ENCODE peak calls at places on chromosomes 1 and 21, in ten cellular contexts. One of them, this sample, is unnamed.

GRCh38 chr1:47174621-47175020 is 15.2 kb downstream of the PDZK1IP1 start:
- DNase-seq in left ventricle myocardium inferior: no peak
- DNase-seq in fibroblast of lung: no peak
- DNase-seq in HFF-Myc: no peak
- DNase-seq in IMR-90: no peak
- DNase-seq in MM.1S: no peak
- DNase-seq in tibial nerve: no peak
- DNase-seq in heart left ventricle: no peak
- DNase-seq in lung: no peak
- DNase-seq in lower lobe of right lung: no peak
- DNase-seq in this sample: no peak

GRCh38 chr21:29332461-29333354 is 34.0 kb downstream of the BACH1 start:
- DNase-seq in MM.1S: no peak
- DNase-seq in lower lobe of right lung: no peak
- DNase-seq in lung: no peak
- DNase-seq in left ventricle myocardium inferior: no peak
- DNase-seq in heart left ventricle: no peak
- DNase-seq in tibial nerve: no peak
- DNase-seq in IMR-90: peak
- DNase-seq in fibroblast of lung: peak
- DNase-seq in HFF-Myc: no peak
- DNase-seq in this sample: no peak

GRCh38 chr1:118788372-118788955 is 199.7 kb downstream of the TBX15 start:
- DNase-seq in HFF-Myc: peak
- DNase-seq in IMR-90: no peak
- DNase-seq in lung: no peak
- DNase-seq in fibroblast of lung: peak
- DNase-seq in left ventricle myocardium inferior: no peak
- DNase-seq in tibial nerve: no peak
- DNase-seq in MM.1S: no peak
- DNase-seq in lower lobe of right lung: no peak
- DNase-seq in heart left ventricle: peak
- DNase-seq in this sample: peak

GRCh38 chr1:58812926-58813325 is 29.1 kb upstream of the JUN start:
- DNase-seq in heart left ventricle: no peak
- DNase-seq in left ventricle myocardium inferior: no peak
- DNase-seq in lung: no peak
- DNase-seq in MM.1S: no peak
- DNase-seq in HFF-Myc: no peak
- DNase-seq in tibial nerve: no peak
- DNase-seq in lower lobe of right lung: no peak
- DNase-seq in IMR-90: no peak
- DNase-seq in fibroblast of lung: no peak
- DNase-seq in this sample: no peak

GRCh38 chr1:14320986-14321385 is 277.5 kb upstream of the KAZN start:
- DNase-seq in tibial nerve: no peak
- DNase-seq in HFF-Myc: no peak
- DNase-seq in fibroblast of lung: no peak
- DNase-seq in heart left ventricle: no peak
- DNase-seq in left ventricle myocardium inferior: no peak
- DNase-seq in IMR-90: no peak
- DNase-seq in lower lobe of right lung: no peak
- DNase-seq in MM.1S: no peak
- DNase-seq in lung: no peak
- DNase-seq in this sample: no peak

GRCh38 chr1:108695515-108695914 is 3.4 kb downstream of the PRPF38B start:
- DNase-seq in IMR-90: no peak
- DNase-seq in fibroblast of lung: no peak
- DNase-seq in MM.1S: no peak
- DNase-seq in heart left ventricle: no peak
- DNase-seq in lower lobe of right lung: no peak
- DNase-seq in lung: no peak
- DNase-seq in left ventricle myocardium inferior: no peak
- DNase-seq in HFF-Myc: no peak
- DNase-seq in tibial nerve: no peak
- DNase-seq in this sample: no peak

GRCh38 chr1:71343686-71344416 is 263.0 kb upstream of the ZRANB2 start:
- DNase-seq in heart left ventricle: no peak
- DNase-seq in lower lobe of right lung: no peak
- DNase-seq in HFF-Myc: no peak
- DNase-seq in fibroblast of lung: no peak
- DNase-seq in MM.1S: no peak
- DNase-seq in tibial nerve: no peak
- DNase-seq in lung: no peak
- DNase-seq in IMR-90: no peak
- DNase-seq in left ventricle myocardium inferior: no peak
- DNase-seq in this sample: no peak

GRCh38 chr21:44483288-44484237 is 28.3 kb downstream of the LRRC3 start:
- DNase-seq in heart left ventricle: no peak
- DNase-seq in HFF-Myc: no peak
- DNase-seq in left ventricle myocardium inferior: no peak
- DNase-seq in MM.1S: no peak
- DNase-seq in fibroblast of lung: no peak
- DNase-seq in tibial nerve: no peak
- DNase-seq in lower lobe of right lung: no peak
- DNase-seq in IMR-90: peak
- DNase-seq in lung: no peak
- DNase-seq in this sample: no peak

GRCh38 chr1:52506349-52506748 is 46.5 kb downstream of the TUT4 start:
- DNase-seq in left ventricle myocardium inferior: no peak
- DNase-seq in IMR-90: no peak
- DNase-seq in lung: no peak
- DNase-seq in MM.1S: no peak
- DNase-seq in HFF-Myc: no peak
- DNase-seq in heart left ventricle: no peak
- DNase-seq in fibroblast of lung: no peak
- DNase-seq in tibial nerve: no peak
- DNase-seq in lower lobe of right lung: no peak
- DNase-seq in this sample: no peak

GRCh38 chr1:52506920-52507546 is 45.9 kb downstream of the TUT4 start:
- DNase-seq in left ventricle myocardium inferior: no peak
- DNase-seq in lung: no peak
- DNase-seq in HFF-Myc: no peak
- DNase-seq in fibroblast of lung: no peak
- DNase-seq in lower lobe of right lung: no peak
- DNase-seq in MM.1S: no peak
- DNase-seq in IMR-90: no peak
- DNase-seq in heart left ventricle: no peak
- DNase-seq in tibial nerve: no peak
- DNase-seq in this sample: no peak

GRCh38 chr1:52504720-52505119 is 48.2 kb downstream of the TUT4 start:
- DNase-seq in left ventricle myocardium inferior: no peak
- DNase-seq in fibroblast of lung: no peak
- DNase-seq in MM.1S: no peak
- DNase-seq in tibial nerve: no peak
- DNase-seq in HFF-Myc: no peak
- DNase-seq in lower lobe of right lung: no peak
- DNase-seq in lung: no peak
- DNase-seq in IMR-90: no peak
- DNase-seq in heart left ventricle: no peak
- DNase-seq in this sample: no peak

GRCh38 chr1:52502789-52503188 is 50.1 kb downstream of the TUT4 start:
- DNase-seq in heart left ventricle: no peak
- DNase-seq in left ventricle myocardium inferior: no peak
- DNase-seq in MM.1S: no peak
- DNase-seq in HFF-Myc: no peak
- DNase-seq in tibial nerve: peak
- DNase-seq in fibroblast of lung: no peak
- DNase-seq in IMR-90: no peak
- DNase-seq in lower lobe of right lung: no peak
- DNase-seq in lung: no peak
- DNase-seq in this sample: no peak

DNA sequence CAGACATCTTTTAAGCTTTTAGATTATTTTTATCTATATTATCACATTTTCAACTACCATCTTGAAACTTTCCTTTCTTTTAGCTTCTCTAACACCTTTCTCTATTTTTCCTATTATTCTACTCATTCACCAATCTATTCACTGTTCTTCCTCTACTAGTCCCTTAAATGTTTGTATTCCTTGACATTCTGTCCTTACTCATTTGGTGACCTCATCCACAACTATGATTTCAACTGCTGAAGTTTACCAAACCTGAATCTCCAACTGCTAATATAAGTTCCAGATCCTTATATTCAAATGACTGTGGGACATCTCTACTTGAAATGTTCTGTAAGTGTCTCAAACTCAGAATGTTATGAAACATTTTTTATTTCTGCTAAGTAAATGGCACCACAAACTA is 49.2 kb downstream of the TUT4 start:
- DNase-seq in IMR-90: peak
- DNase-seq in left ventricle myocardium inferior: no peak
- DNase-seq in HFF-Myc: no peak
- DNase-seq in MM.1S: no peak
- DNase-seq in lung: no peak
- DNase-seq in lower lobe of right lung: no peak
- DNase-seq in heart left ventricle: no peak
- DNase-seq in fibroblast of lung: no peak
- DNase-seq in tibial nerve: no peak
- DNase-seq in this sample: no peak
- TF ChIP-seq CTCF in IMR-90: no peak
- TF ChIP-seq CTCF in left ventricle myocardium inferior: no peak
- TF ChIP-seq CTCF in HFF-Myc: no peak
- TF ChIP-seq CTCF in MM.1S: no peak
- TF ChIP-seq CTCF in lung: no peak
- TF ChIP-seq CTCF in lower lobe of right lung: no peak
- TF ChIP-seq CTCF in heart left ventricle: no peak
- TF ChIP-seq CTCF in fibroblast of lung: no peak
- TF ChIP-seq CTCF in tibial nerve: no peak
- TF ChIP-seq CTCF in this sample: no peak

GRCh38 chr1:165034136-165034535 is 322.4 kb downstream of the LMX1A start:
- DNase-seq in tibial nerve: no peak
- DNase-seq in MM.1S: no peak
- DNase-seq in heart left ventricle: no peak
- DNase-seq in HFF-Myc: peak
- DNase-seq in IMR-90: no peak
- DNase-seq in left ventricle myocardium inferior: no peak
- DNase-seq in lung: no peak
- DNase-seq in fibroblast of lung: no peak
- DNase-seq in lower lobe of right lung: no peak
- DNase-seq in this sample: no peak
- H3K4me3 ChIP-seq in tibial nerve: no peak
- H3K4me3 ChIP-seq in MM.1S: no peak
- H3K4me3 ChIP-seq in heart left ventricle: no peak
- H3K4me3 ChIP-seq in HFF-Myc: no peak
- H3K4me3 ChIP-seq in IMR-90: no peak
- H3K4me3 ChIP-seq in left ventricle myocardium inferior: no peak
- H3K4me3 ChIP-seq in lung: no peak
- H3K4me3 ChIP-seq in fibroblast of lung: no peak
- H3K4me3 ChIP-seq in lower lobe of right lung: no peak
- H3K4me3 ChIP-seq in this sample: no peak

GRCh38 chr1:159015440-159015909 is 5.8 kb downstream of the IFI16 start:
- DNase-seq in HFF-Myc: peak
- DNase-seq in heart left ventricle: peak
- DNase-seq in MM.1S: peak
- DNase-seq in IMR-90: peak
- DNase-seq in lower lobe of right lung: peak
- DNase-seq in tibial nerve: peak
- DNase-seq in left ventricle myocardium inferior: peak
- DNase-seq in lung: peak
- DNase-seq in fibroblast of lung: peak
- DNase-seq in this sample: peak

GRCh38 chr1:159012495-159012894 is 2.8 kb downstream of the IFI16 start:
- DNase-seq in MM.1S: peak
- DNase-seq in heart left ventricle: no peak
- DNase-seq in lower lobe of right lung: no peak
- DNase-seq in HFF-Myc: no peak
- DNase-seq in IMR-90: peak
- DNase-seq in tibial nerve: peak
- DNase-seq in left ventricle myocardium inferior: no peak
- DNase-seq in lung: no peak
- DNase-seq in fibroblast of lung: peak
- DNase-seq in this sample: no peak

GRCh38 chr1:159014003-159014571 is 4.4 kb downstream of the IFI16 start:
- DNase-seq in tibial nerve: no peak
- DNase-seq in IMR-90: no peak
- DNase-seq in heart left ventricle: no peak
- DNase-seq in lung: no peak
- DNase-seq in lower lobe of right lung: no peak
- DNase-seq in left ventricle myocardium inferior: no peak
- DNase-seq in MM.1S: no peak
- DNase-seq in HFF-Myc: no peak
- DNase-seq in fibroblast of lung: no peak
- DNase-seq in this sample: no peak

GRCh38 chr1:159011701-159012100 is 2.0 kb downstream of the IFI16 start:
- DNase-seq in heart left ventricle: no peak
- DNase-seq in MM.1S: no peak
- DNase-seq in lower lobe of right lung: no peak
- DNase-seq in HFF-Myc: no peak
- DNase-seq in fibroblast of lung: no peak
- DNase-seq in IMR-90: no peak
- DNase-seq in left ventricle myocardium inferior: no peak
- DNase-seq in tibial nerve: no peak
- DNase-seq in lung: no peak
- DNase-seq in this sample: no peak

DNA sequence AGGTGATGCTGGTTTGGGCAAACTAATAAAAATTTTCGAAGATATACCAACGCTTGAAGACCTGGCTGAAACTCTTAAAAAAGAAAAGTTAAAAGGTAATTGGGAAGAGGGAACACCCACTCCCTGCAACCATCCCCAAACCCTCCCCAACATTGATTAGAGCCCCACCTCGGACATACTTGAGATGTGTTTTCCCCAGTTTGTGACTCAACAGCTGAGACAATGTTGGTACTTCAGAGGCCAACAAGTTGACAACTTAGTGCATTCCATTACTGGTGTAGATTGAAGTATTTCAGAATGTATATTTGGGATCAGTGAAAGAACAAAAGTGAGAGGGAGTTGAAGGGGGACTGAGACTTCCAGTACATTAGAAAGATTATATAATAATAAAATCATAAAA is 5.1 kb downstream of the IFI16 start:
- DNase-seq in MM.1S: no peak
- DNase-seq in lung: no peak
- DNase-seq in tibial nerve: no peak
- DNase-seq in HFF-Myc: no peak
- DNase-seq in lower lobe of right lung: no peak
- DNase-seq in fibroblast of lung: no peak
- DNase-seq in heart left ventricle: no peak
- DNase-seq in left ventricle myocardium inferior: no peak
- DNase-seq in IMR-90: no peak
- DNase-seq in this sample: no peak
- TF ChIP-seq CTCF in MM.1S: no peak
- TF ChIP-seq CTCF in lung: no peak
- TF ChIP-seq CTCF in tibial nerve: no peak
- TF ChIP-seq CTCF in HFF-Myc: no peak
- TF ChIP-seq CTCF in lower lobe of right lung: no peak
- TF ChIP-seq CTCF in fibroblast of lung: no peak
- TF ChIP-seq CTCF in heart left ventricle: no peak
- TF ChIP-seq CTCF in left ventricle myocardium inferior: no peak
- TF ChIP-seq CTCF in IMR-90: no peak
- TF ChIP-seq CTCF in this sample: no peak

DNA sequence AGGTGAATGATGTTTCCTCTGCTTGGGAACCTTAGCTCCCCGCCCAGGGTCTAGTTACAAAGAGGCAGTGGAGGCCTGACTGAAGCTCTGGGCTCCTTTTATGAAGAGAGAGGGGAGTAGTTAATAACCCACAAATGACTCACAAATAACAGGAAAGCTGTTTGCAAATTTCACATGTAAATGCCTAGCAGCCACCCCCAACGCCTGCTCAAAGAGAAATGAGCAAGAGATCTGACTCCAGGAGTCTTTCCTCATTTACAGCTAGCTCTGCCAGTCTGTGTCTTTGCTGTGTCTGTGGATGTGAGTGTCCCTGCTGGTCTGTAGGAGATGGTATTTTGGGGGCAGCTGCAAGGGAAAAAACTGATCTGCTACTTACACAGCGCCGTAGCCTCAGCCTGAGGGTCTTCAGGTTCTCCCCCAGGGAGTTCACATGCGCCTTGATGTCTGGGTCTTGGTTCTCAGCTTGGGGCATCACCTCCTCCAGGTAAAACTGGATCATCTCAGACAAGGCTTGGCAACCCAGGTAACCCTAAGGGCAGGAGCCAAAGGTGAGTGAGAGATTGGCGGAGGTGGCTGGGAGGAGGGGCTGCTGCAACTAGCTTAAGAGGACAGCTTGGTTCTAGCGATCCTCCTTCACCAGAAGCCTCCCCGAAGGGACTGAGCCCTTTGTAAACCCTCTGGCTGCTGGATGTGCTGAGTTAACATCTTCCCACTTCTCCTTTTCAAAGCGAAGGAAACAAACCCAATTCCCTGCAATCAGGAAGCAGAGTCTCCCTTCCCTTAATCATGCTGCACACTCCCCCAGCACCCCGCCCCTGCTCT is at the start of gene IL19:
- DNase-seq in heart left ventricle: peak
- DNase-seq in tibial nerve: peak
- DNase-seq in IMR-90: peak
- DNase-seq in HFF-Myc: no peak
- DNase-seq in MM.1S: no peak
- DNase-seq in lung: no peak
- DNase-seq in lower lobe of right lung: no peak
- DNase-seq in left ventricle myocardium inferior: peak
- DNase-seq in fibroblast of lung: peak
- DNase-seq in this sample: no peak
- H3K4me3 ChIP-seq in heart left ventricle: peak
- H3K4me3 ChIP-seq in tibial nerve: no peak
- H3K4me3 ChIP-seq in IMR-90: no peak
- H3K4me3 ChIP-seq in HFF-Myc: no peak
- H3K4me3 ChIP-seq in MM.1S: no peak
- H3K4me3 ChIP-seq in lung: no peak
- H3K4me3 ChIP-seq in lower lobe of right lung: peak
- H3K4me3 ChIP-seq in left ventricle myocardium inferior: peak
- H3K4me3 ChIP-seq in fibroblast of lung: no peak
- H3K4me3 ChIP-seq in this sample: no peak

This sample was measured in epithelial cell of proximal tubule.